ENCODE peak calls at places on chromosomes 11 and 22, in five cellular contexts. A is left ventricle myocardium inferior; B is fibroblast of mammary gland; T is stimulated activated CD8-positive, alpha-beta memory T cell treated with anti-CD3 and anti-CD28 coated beads, Interleukin-15, amount 100 ng/mL, for 1 hour; V is pancreas. P is an unnamed sample.

GRCh38 chr11:78860720-78861422 is 286.2 kb upstream of the NARS2 start:
- DNase-seq in A (no peak), B (peak; percentile 24), T (no peak), V (no peak), P (peak; percentile 43)

GRCh38 chr11:35367491-35367890 is 51.9 kb downstream of the SLC1A2 start:
- DNase-seq in A (no peak), B (peak; percentile 83), T (no peak), V (no peak), P (peak; percentile 88)

GRCh38 chr22:44933829-44934735 is 75.7 kb downstream of the PHF21B start:
- DNase-seq in A (peak; percentile 6), B (no peak), T (no peak), V (no peak), P (no peak)

GRCh38 chr11:14554959-14555358 is 34.8 kb upstream of the PSMA1 start:
- DNase-seq in A (no peak), B (peak; percentile 25), T (no peak), V (no peak), P (no peak)

GRCh38 chr11:70107191-70107590 is 29.1 kb downstream of the ANO1 start:
- DNase-seq in A (no peak), B (no peak), T (no peak), V (no peak), P (no peak)

GRCh38 chr11:72750086-72750485 is 2.1 kb downstream of the ARAP1 start:
- DNase-seq in A (no peak), B (no peak), T (no peak), V (no peak), P (no peak)

GRCh38 chr11:61106906-61107470 is 4.7 kb downstream of the CD5 start:
- DNase-seq in A (no peak), B (no peak), T (no peak), V (no peak), P (no peak)

GRCh38 chr22:45090364-45090960 is 73.3 kb upstream of the NUP50 start:
- DNase-seq in A (no peak), B (no peak), T (no peak), V (no peak), P (no peak)

GRCh38 chr11:119026970-119027369 is 3.7 kb downstream of the SLC37A4 start:
- DNase-seq in A (no peak), B (no peak), T (no peak), V (no peak), P (no peak)

GRCh38 chr11:85912414-85912813 is 57.2 kb downstream of the CCDC83 start:
- DNase-seq in A (no peak), B (no peak), T (no peak), V (no peak), P (no peak)

GRCh38 chr11:128772814-128773213 is 78.9 kb downstream of the FLI1 start:
- DNase-seq in A (peak; percentile 59), B (no peak), T (peak; percentile 17), V (peak; percentile 30), P (no peak)